ENCODE peak calls at places on chromosomes 12 and 14, in nine cellular contexts. One of them, this sample, is unnamed.

GRCh38 chr14:100132903-100133510 is 26.4 kb downstream of the DEGS2 start:
- DNase-seq in heart right ventricle: no peak
- DNase-seq in A549: no peak
- DNase-seq in GM06990: no peak
- DNase-seq in PC-3: no peak
- DNase-seq in cardiac muscle cell: no peak
- DNase-seq in OCI-LY7: no peak
- DNase-seq in HFF-Myc: peak; percentile 44
- DNase-seq in keratinocyte: no peak
- DNase-seq in this sample: peak; percentile 50

GRCh38 chr12:57772429-57773322 is at the start of gene EEF1AKMT3:
- DNase-seq in heart right ventricle: peak; percentile 73
- DNase-seq in A549: peak; percentile 71
- DNase-seq in GM06990: no peak
- DNase-seq in PC-3: peak; percentile 60
- DNase-seq in cardiac muscle cell: peak; percentile 54
- DNase-seq in OCI-LY7: no peak
- DNase-seq in HFF-Myc: no peak
- DNase-seq in keratinocyte: no peak
- DNase-seq in this sample: peak; percentile 41

GRCh38 chr14:22391908-22392307 is 197.1 kb downstream of the DAD1 start:
- DNase-seq in heart right ventricle: peak; percentile 70
- DNase-seq in A549: peak; percentile 47
- DNase-seq in GM06990: no peak
- DNase-seq in PC-3: peak; percentile 85
- DNase-seq in cardiac muscle cell: peak; percentile 88
- DNase-seq in OCI-LY7: peak; percentile 92
- DNase-seq in HFF-Myc: peak; percentile 51
- DNase-seq in keratinocyte: no peak
- DNase-seq in this sample: peak; percentile 61

GRCh38 chr14:105315941-105316562 is 1.5 kb downstream of the PACS2 start:
- DNase-seq in heart right ventricle: no peak
- DNase-seq in A549: no peak
- DNase-seq in GM06990: no peak
- DNase-seq in PC-3: peak; percentile 30
- DNase-seq in cardiac muscle cell: no peak
- DNase-seq in OCI-LY7: no peak
- DNase-seq in HFF-Myc: no peak
- DNase-seq in keratinocyte: no peak
- DNase-seq in this sample: no peak

GRCh38 chr12:98635657-98636323 is 8.8 kb downstream of the IKBIP start:
- DNase-seq in heart right ventricle: no peak
- DNase-seq in A549: peak; percentile 20
- DNase-seq in GM06990: peak; percentile 37
- DNase-seq in PC-3: peak; percentile 90
- DNase-seq in cardiac muscle cell: peak; percentile 62
- DNase-seq in OCI-LY7: peak; percentile 44
- DNase-seq in HFF-Myc: peak; percentile 37
- DNase-seq in keratinocyte: peak; percentile 40
- DNase-seq in this sample: peak; percentile 77

GRCh38 chr12:119486599-119487154 is 106.9 kb upstream of the TMEM233 start:
- DNase-seq in heart right ventricle: no peak
- DNase-seq in A549: no peak
- DNase-seq in GM06990: no peak
- DNase-seq in PC-3: no peak
- DNase-seq in cardiac muscle cell: no peak
- DNase-seq in OCI-LY7: no peak
- DNase-seq in HFF-Myc: no peak
- DNase-seq in keratinocyte: no peak
- DNase-seq in this sample: no peak

GRCh38 chr14:87115234-87115633 is 877.7 kb downstream of the GALC start:
- DNase-seq in heart right ventricle: no peak
- DNase-seq in A549: no peak
- DNase-seq in GM06990: no peak
- DNase-seq in PC-3: no peak
- DNase-seq in cardiac muscle cell: no peak
- DNase-seq in OCI-LY7: no peak
- DNase-seq in HFF-Myc: no peak
- DNase-seq in keratinocyte: no peak
- DNase-seq in this sample: no peak

GRCh38 chr14:92160619-92161018 is 38.9 kb downstream of the CPSF2 start:
- DNase-seq in heart right ventricle: no peak
- DNase-seq in A549: no peak
- DNase-seq in GM06990: no peak
- DNase-seq in PC-3: no peak
- DNase-seq in cardiac muscle cell: peak; percentile 87
- DNase-seq in OCI-LY7: no peak
- DNase-seq in HFF-Myc: no peak
- DNase-seq in keratinocyte: no peak
- DNase-seq in this sample: peak; percentile 86

GRCh38 chr14:52021971-52022600 is 32.7 kb downstream of the RTRAF start:
- DNase-seq in heart right ventricle: peak; percentile 40
- DNase-seq in A549: no peak
- DNase-seq in GM06990: peak; percentile 38
- DNase-seq in PC-3: no peak
- DNase-seq in cardiac muscle cell: no peak
- DNase-seq in OCI-LY7: no peak
- DNase-seq in HFF-Myc: no peak
- DNase-seq in keratinocyte: no peak
- DNase-seq in this sample: no peak

GRCh38 chr14:52023518-52023917 is 34.2 kb downstream of the RTRAF start:
- DNase-seq in heart right ventricle: peak; percentile 69
- DNase-seq in A549: no peak
- DNase-seq in GM06990: no peak
- DNase-seq in PC-3: peak; percentile 72
- DNase-seq in cardiac muscle cell: peak; percentile 86
- DNase-seq in OCI-LY7: no peak
- DNase-seq in HFF-Myc: peak; percentile 76
- DNase-seq in keratinocyte: no peak
- DNase-seq in this sample: peak; percentile 86

GRCh38 chr14:52025952-52026510 is 36.7 kb downstream of the RTRAF start:
- DNase-seq in heart right ventricle: no peak
- DNase-seq in A549: no peak
- DNase-seq in GM06990: no peak
- DNase-seq in PC-3: no peak
- DNase-seq in cardiac muscle cell: no peak
- DNase-seq in OCI-LY7: no peak
- DNase-seq in HFF-Myc: peak; percentile 36
- DNase-seq in keratinocyte: no peak
- DNase-seq in this sample: peak; percentile 16

GRCh38 chr14:52026921-52027320 is 37.6 kb downstream of the RTRAF start:
- DNase-seq in heart right ventricle: no peak
- DNase-seq in A549: no peak
- DNase-seq in GM06990: no peak
- DNase-seq in PC-3: no peak
- DNase-seq in cardiac muscle cell: no peak
- DNase-seq in OCI-LY7: no peak
- DNase-seq in HFF-Myc: no peak
- DNase-seq in keratinocyte: no peak
- DNase-seq in this sample: no peak

GRCh38 chr14:52025310-52025709 is 36.0 kb downstream of the RTRAF start:
- DNase-seq in heart right ventricle: no peak
- DNase-seq in A549: no peak
- DNase-seq in GM06990: no peak
- DNase-seq in PC-3: peak; percentile 79
- DNase-seq in cardiac muscle cell: peak; percentile 95
- DNase-seq in OCI-LY7: no peak
- DNase-seq in HFF-Myc: peak; percentile 72
- DNase-seq in keratinocyte: no peak
- DNase-seq in this sample: peak; percentile 95
- H3K4me3 ChIP-seq in heart right ventricle: no peak overlapping the region
- H3K4me3 ChIP-seq in A549: no peak overlapping the region
- H3K4me3 ChIP-seq in GM06990: no peak overlapping the region
- H3K4me3 ChIP-seq in PC-3: no peak overlapping the region
- H3K4me3 ChIP-seq in cardiac muscle cell: no peak overlapping the region
- H3K4me3 ChIP-seq in OCI-LY7: no peak overlapping the region
- H3K4me3 ChIP-seq in HFF-Myc: no peak overlapping the region
- H3K4me3 ChIP-seq in keratinocyte: no peak overlapping the region
- H3K4me3 ChIP-seq in this sample: no peak overlapping the region

GRCh38 chr12:108099778-108100177 is 29.3 kb upstream of the WSCD2 start:
- DNase-seq in heart right ventricle: no peak
- DNase-seq in A549: no peak
- DNase-seq in GM06990: no peak
- DNase-seq in PC-3: no peak
- DNase-seq in cardiac muscle cell: no peak
- DNase-seq in OCI-LY7: no peak
- DNase-seq in HFF-Myc: no peak
- DNase-seq in keratinocyte: no peak
- DNase-seq in this sample: no peak

GRCh38 chr12:108098374-108098773 is 30.7 kb upstream of the WSCD2 start:
- DNase-seq in heart right ventricle: no peak
- DNase-seq in A549: no peak
- DNase-seq in GM06990: no peak
- DNase-seq in PC-3: no peak
- DNase-seq in cardiac muscle cell: no peak
- DNase-seq in OCI-LY7: no peak
- DNase-seq in HFF-Myc: no peak
- DNase-seq in keratinocyte: no peak
- DNase-seq in this sample: no peak

GRCh38 chr12:108097160-108097911 is 31.8 kb upstream of the WSCD2 start:
- DNase-seq in heart right ventricle: no peak
- DNase-seq in A549: no peak
- DNase-seq in GM06990: no peak
- DNase-seq in PC-3: no peak
- DNase-seq in cardiac muscle cell: no peak
- DNase-seq in OCI-LY7: no peak
- DNase-seq in HFF-Myc: no peak
- DNase-seq in keratinocyte: no peak
- DNase-seq in this sample: no peak

GRCh38 chr12:108101605-108102175 is 27.4 kb upstream of the WSCD2 start:
- DNase-seq in heart right ventricle: no peak
- DNase-seq in A549: no peak
- DNase-seq in GM06990: no peak
- DNase-seq in PC-3: no peak
- DNase-seq in cardiac muscle cell: no peak
- DNase-seq in OCI-LY7: no peak
- DNase-seq in HFF-Myc: no peak
- DNase-seq in keratinocyte: no peak
- DNase-seq in this sample: no peak

DNA sequence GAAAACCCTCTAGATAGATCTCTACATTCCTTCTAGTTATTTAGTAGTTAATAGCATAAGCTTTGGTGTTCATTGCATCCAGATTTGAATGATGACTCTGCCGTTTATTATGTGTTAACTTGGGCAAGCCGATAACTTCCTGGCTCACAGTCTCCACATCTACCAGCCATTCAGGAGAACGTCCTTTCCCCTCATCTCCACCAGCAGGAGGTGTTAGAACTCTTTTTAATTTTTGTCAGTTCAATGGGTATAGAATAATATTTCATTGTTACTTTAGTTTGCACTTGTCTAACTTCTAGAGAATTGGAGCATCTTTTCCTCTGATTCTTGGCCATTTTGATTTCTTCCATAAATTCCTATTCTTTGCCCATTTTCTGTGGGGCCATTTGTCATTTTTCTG is 30.0 kb upstream of the WSCD2 start:
- DNase-seq in heart right ventricle: no peak
- DNase-seq in A549: no peak
- DNase-seq in GM06990: no peak
- DNase-seq in PC-3: peak; percentile 19
- DNase-seq in cardiac muscle cell: peak; percentile 0
- DNase-seq in OCI-LY7: no peak
- DNase-seq in HFF-Myc: no peak
- DNase-seq in keratinocyte: no peak
- DNase-seq in this sample: no peak
- TF ChIP-seq CTCF in heart right ventricle: peak; percentile 45
- TF ChIP-seq CTCF in A549: no peak
- TF ChIP-seq CTCF in GM06990: peak; percentile 36
- TF ChIP-seq CTCF in PC-3: peak; percentile 37
- TF ChIP-seq CTCF in cardiac muscle cell: peak; percentile 3
- TF ChIP-seq CTCF in OCI-LY7: peak; percentile 37
- TF ChIP-seq CTCF in HFF-Myc: no peak
- TF ChIP-seq CTCF in keratinocyte: no peak
- TF ChIP-seq CTCF in this sample: peak; percentile 37

DNA sequence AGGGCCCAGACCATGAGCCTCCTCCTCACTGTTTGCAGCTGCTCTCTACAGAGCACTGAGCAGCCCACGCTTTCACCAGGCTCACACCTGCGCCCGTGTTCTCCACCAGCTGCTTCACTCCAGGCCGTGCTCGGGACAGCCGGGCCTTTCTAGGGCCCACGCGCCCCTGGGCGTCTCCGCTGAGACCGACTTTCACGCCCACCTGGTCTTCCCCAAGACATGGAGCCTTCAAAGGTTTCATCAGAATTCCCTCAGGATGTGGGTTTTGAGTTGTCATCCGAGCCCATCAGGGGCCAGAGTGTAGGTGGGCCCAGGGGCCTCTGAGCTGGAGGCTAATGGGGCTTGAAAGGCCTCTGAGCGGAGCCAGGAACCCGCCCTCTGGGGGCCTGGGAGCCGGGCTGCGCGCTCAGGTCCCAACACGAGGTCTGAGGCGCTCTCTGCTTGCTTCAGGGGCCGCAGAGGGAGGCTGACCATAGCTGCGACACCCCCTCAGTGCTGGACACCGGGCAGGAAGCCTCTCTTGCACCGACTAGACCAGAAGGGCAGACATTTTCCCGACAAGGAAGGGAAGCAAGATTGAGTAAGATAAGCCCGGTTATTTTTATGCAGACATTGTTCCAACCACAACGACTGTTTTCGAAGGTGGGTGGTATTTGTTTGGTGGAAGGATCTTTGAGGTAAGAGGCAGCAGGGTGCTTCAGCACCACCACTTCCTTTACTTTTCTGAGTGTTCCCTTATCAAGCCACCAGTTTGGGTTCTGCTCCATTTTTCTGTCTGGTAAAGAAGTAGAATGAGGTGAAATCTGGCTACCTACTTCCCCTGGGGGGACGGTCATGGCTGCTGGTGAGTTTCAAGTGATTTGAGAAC is 125.0 kb upstream of the FUT8 start:
- DNase-seq in heart right ventricle: no peak
- DNase-seq in A549: no peak
- DNase-seq in GM06990: peak; percentile 89
- DNase-seq in PC-3: no peak
- DNase-seq in cardiac muscle cell: no peak
- DNase-seq in OCI-LY7: peak; percentile 91
- DNase-seq in HFF-Myc: no peak
- DNase-seq in keratinocyte: no peak
- DNase-seq in this sample: no peak
- H3K4me3 ChIP-seq in heart right ventricle: no peak overlapping the region
- H3K4me3 ChIP-seq in A549: no peak overlapping the region
- H3K4me3 ChIP-seq in GM06990: peak overlapping the region; percentile 49
- H3K4me3 ChIP-seq in PC-3: no peak overlapping the region
- H3K4me3 ChIP-seq in cardiac muscle cell: no peak overlapping the region
- H3K4me3 ChIP-seq in OCI-LY7: peak overlapping the region; percentile 45
- H3K4me3 ChIP-seq in HFF-Myc: no peak overlapping the region
- H3K4me3 ChIP-seq in keratinocyte: no peak overlapping the region
- H3K4me3 ChIP-seq in this sample: no peak overlapping the region

DNA sequence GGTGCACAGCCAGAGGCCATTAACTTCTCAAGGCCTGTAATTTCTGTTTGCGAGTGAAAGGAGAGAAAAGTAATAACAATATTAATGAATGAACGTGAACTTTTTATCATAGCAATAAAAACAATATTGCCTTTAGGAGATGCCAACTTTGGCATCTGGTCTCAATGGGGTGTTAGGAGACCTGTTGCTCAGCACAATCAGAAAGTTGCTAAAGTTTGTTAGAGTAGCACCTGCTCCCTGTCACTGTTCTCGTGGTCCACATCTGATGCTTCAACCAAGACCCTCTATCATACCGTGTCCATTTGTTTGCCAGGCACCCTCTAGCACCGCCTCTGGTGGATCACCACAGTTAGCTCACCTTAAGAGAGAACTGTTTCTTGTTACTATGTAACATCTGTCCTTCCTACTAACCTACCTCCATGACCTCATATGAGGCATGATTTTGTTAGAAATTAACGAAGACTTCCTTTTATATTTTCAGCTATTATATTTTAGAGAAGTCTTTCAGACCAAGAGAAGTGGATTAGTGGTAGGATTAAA is 12.5 kb upstream of the CLEC4E start:
- DNase-seq in heart right ventricle: no peak
- DNase-seq in A549: no peak
- DNase-seq in GM06990: no peak
- DNase-seq in PC-3: no peak
- DNase-seq in cardiac muscle cell: no peak
- DNase-seq in OCI-LY7: peak; percentile 15
- DNase-seq in HFF-Myc: no peak
- DNase-seq in keratinocyte: no peak
- DNase-seq in this sample: no peak
- TF ChIP-seq CTCF in heart right ventricle: no peak
- TF ChIP-seq CTCF in A549: no peak
- TF ChIP-seq CTCF in GM06990: peak; percentile 13
- TF ChIP-seq CTCF in PC-3: no peak
- TF ChIP-seq CTCF in cardiac muscle cell: no peak
- TF ChIP-seq CTCF in OCI-LY7: peak; percentile 56
- TF ChIP-seq CTCF in HFF-Myc: no peak
- TF ChIP-seq CTCF in keratinocyte: no peak
- TF ChIP-seq CTCF in this sample: no peak

This sample was measured in AG10803.